ENCODE peak calls at places on chromosomes 11 and 22, in six cellular contexts. One of them, this sample, is unnamed. For H3K9me3, the result is how much of the 10 kb centered on the place peaks cover.

GRCh38 chr11:46456676-46457432 is 65.3 kb upstream of the CHRM4 start:
- DNase-seq in mucosa of descending colon: no peak
- DNase-seq in left ventricle myocardium inferior: no peak
- DNase-seq in cardiac muscle cell: no peak
- DNase-seq in transverse colon: no peak
- DNase-seq in suprapubic skin: no peak
- DNase-seq in this sample: no peak

GRCh38 chr11:83306385-83307080 is 20.4 kb upstream of the CCDC90B start:
- DNase-seq in mucosa of descending colon: no peak
- DNase-seq in left ventricle myocardium inferior: no peak
- DNase-seq in cardiac muscle cell: no peak
- DNase-seq in transverse colon: no peak
- DNase-seq in suprapubic skin: no peak
- DNase-seq in this sample: no peak

GRCh38 chr11:83819936-83820549 is 533.9 kb upstream of the CCDC90B start:
- DNase-seq in mucosa of descending colon: no peak
- DNase-seq in left ventricle myocardium inferior: no peak
- DNase-seq in cardiac muscle cell: peak
- DNase-seq in transverse colon: no peak
- DNase-seq in suprapubic skin: no peak
- DNase-seq in this sample: no peak

GRCh38 chr11:2209900-2210321 is 38.3 kb upstream of the TH start:
- DNase-seq in mucosa of descending colon: no peak
- DNase-seq in left ventricle myocardium inferior: no peak
- DNase-seq in cardiac muscle cell: no peak
- DNase-seq in transverse colon: no peak
- DNase-seq in suprapubic skin: no peak
- DNase-seq in this sample: peak

GRCh38 chr22:45880091-45880651 is 96.8 kb downstream of the WNT7B start:
- DNase-seq in mucosa of descending colon: no peak
- DNase-seq in left ventricle myocardium inferior: no peak
- DNase-seq in cardiac muscle cell: no peak
- DNase-seq in transverse colon: no peak
- DNase-seq in suprapubic skin: peak
- DNase-seq in this sample: no peak

GRCh38 chr11:62669420-62670161 is 1.9 kb upstream of the UQCC3 start:
- DNase-seq in mucosa of descending colon: peak
- DNase-seq in left ventricle myocardium inferior: no peak
- DNase-seq in cardiac muscle cell: no peak
- DNase-seq in transverse colon: peak
- DNase-seq in suprapubic skin: no peak
- DNase-seq in this sample: no peak

GRCh38 chr22:24106385-24107381 is 74.6 kb upstream of the SUSD2 start:
- DNase-seq in mucosa of descending colon: no peak
- DNase-seq in left ventricle myocardium inferior: peak
- DNase-seq in cardiac muscle cell: no peak
- DNase-seq in transverse colon: peak
- DNase-seq in suprapubic skin: no peak
- DNase-seq in this sample: no peak

GRCh38 chr11:68710445-68710844 is 26.1 kb downstream of the GAL start:
- DNase-seq in mucosa of descending colon: no peak
- DNase-seq in left ventricle myocardium inferior: no peak
- DNase-seq in cardiac muscle cell: no peak
- DNase-seq in transverse colon: no peak
- DNase-seq in suprapubic skin: no peak
- DNase-seq in this sample: no peak

GRCh38 chr11:121688860-121689614 is 236.3 kb upstream of the SORL1-AS1 start:
- DNase-seq in mucosa of descending colon: no peak
- DNase-seq in left ventricle myocardium inferior: no peak
- DNase-seq in cardiac muscle cell: no peak
- DNase-seq in transverse colon: no peak
- DNase-seq in suprapubic skin: no peak
- DNase-seq in this sample: no peak

GRCh38 chr11:19134004-19134403 is 17.0 kb downstream of the ZDHHC13 start:
- DNase-seq in mucosa of descending colon: no peak
- DNase-seq in left ventricle myocardium inferior: no peak
- DNase-seq in cardiac muscle cell: no peak
- DNase-seq in transverse colon: no peak
- DNase-seq in suprapubic skin: no peak
- DNase-seq in this sample: no peak

GRCh38 chr22:24875862-24876506 is 70.0 kb downstream of the SGSM1 start:
- DNase-seq in mucosa of descending colon: no peak
- DNase-seq in left ventricle myocardium inferior: no peak
- DNase-seq in cardiac muscle cell: peak
- DNase-seq in transverse colon: no peak
- DNase-seq in suprapubic skin: no peak
- DNase-seq in this sample: no peak

GRCh38 chr22:46125816-46126770 is 24.2 kb upstream of the PPARA start:
- DNase-seq in mucosa of descending colon: peak
- DNase-seq in left ventricle myocardium inferior: no peak
- DNase-seq in cardiac muscle cell: no peak
- DNase-seq in transverse colon: peak
- DNase-seq in suprapubic skin: no peak
- DNase-seq in this sample: no peak

GRCh38 chr11:116166788-116167465 is 605.9 kb downstream of the BUD13 start:
- DNase-seq in mucosa of descending colon: no peak
- DNase-seq in left ventricle myocardium inferior: no peak
- DNase-seq in cardiac muscle cell: no peak
- DNase-seq in transverse colon: no peak
- DNase-seq in suprapubic skin: no peak
- DNase-seq in this sample: no peak

GRCh38 chr11:125940145-125940544 is 5.7 kb upstream of the VSIG10L2 start:
- DNase-seq in mucosa of descending colon: no peak
- DNase-seq in left ventricle myocardium inferior: no peak
- DNase-seq in cardiac muscle cell: no peak
- DNase-seq in transverse colon: no peak
- DNase-seq in suprapubic skin: no peak
- DNase-seq in this sample: no peak

GRCh38 chr11:113256431-113257227 is 57.8 kb upstream of the TTC12 start:
- DNase-seq in mucosa of descending colon: no peak
- DNase-seq in left ventricle myocardium inferior: no peak
- DNase-seq in cardiac muscle cell: peak
- DNase-seq in transverse colon: no peak
- DNase-seq in suprapubic skin: no peak
- DNase-seq in this sample: no peak

GRCh38 chr11:59761985-59762384 is 6.8 kb downstream of the STX3 start:
- DNase-seq in mucosa of descending colon: no peak
- DNase-seq in left ventricle myocardium inferior: no peak
- DNase-seq in cardiac muscle cell: no peak
- DNase-seq in transverse colon: no peak
- DNase-seq in suprapubic skin: no peak
- DNase-seq in this sample: no peak

GRCh38 chr22:42376721-42377177 is 55.5 kb downstream of the NFAM1 start:
- DNase-seq in mucosa of descending colon: peak
- DNase-seq in left ventricle myocardium inferior: peak
- DNase-seq in cardiac muscle cell: peak
- DNase-seq in transverse colon: peak
- DNase-seq in suprapubic skin: peak
- DNase-seq in this sample: no peak

GRCh38 chr11:70525006-70525405 is 126.7 kb downstream of the CTTN start:
- DNase-seq in mucosa of descending colon: no peak
- DNase-seq in left ventricle myocardium inferior: peak
- DNase-seq in cardiac muscle cell: no peak
- DNase-seq in transverse colon: no peak
- DNase-seq in suprapubic skin: no peak
- DNase-seq in this sample: no peak

GRCh38 chr11:74710291-74710938 is 20.8 kb downstream of the CHRDL2 start:
- DNase-seq in mucosa of descending colon: no peak
- DNase-seq in left ventricle myocardium inferior: peak
- DNase-seq in cardiac muscle cell: peak
- DNase-seq in transverse colon: no peak
- DNase-seq in suprapubic skin: no peak
- DNase-seq in this sample: no peak

GRCh38 chr22:40345271-40345670 is 1.0 kb upstream of the ADSL start:
- DNase-seq in mucosa of descending colon: peak
- DNase-seq in left ventricle myocardium inferior: no peak
- DNase-seq in cardiac muscle cell: no peak
- DNase-seq in transverse colon: peak
- DNase-seq in suprapubic skin: no peak
- DNase-seq in this sample: peak

GRCh38 chr22:31288496-31289235 is 3.6 kb downstream of the PIK3IP1 start:
- DNase-seq in mucosa of descending colon: no peak
- DNase-seq in left ventricle myocardium inferior: no peak
- DNase-seq in cardiac muscle cell: peak
- DNase-seq in transverse colon: no peak
- DNase-seq in suprapubic skin: no peak
- DNase-seq in this sample: no peak

GRCh38 chr22:37545703-37546435 is 14.4 kb upstream of the CDC42EP1 start:
- DNase-seq in mucosa of descending colon: peak
- DNase-seq in left ventricle myocardium inferior: peak
- DNase-seq in cardiac muscle cell: peak
- DNase-seq in transverse colon: peak
- DNase-seq in suprapubic skin: peak
- DNase-seq in this sample: no peak

GRCh38 chr11:10498022-10498400 is 42.9 kb downstream of the AMPD3 start:
- DNase-seq in mucosa of descending colon: no peak
- DNase-seq in left ventricle myocardium inferior: no peak
- DNase-seq in cardiac muscle cell: no peak
- DNase-seq in transverse colon: no peak
- DNase-seq in suprapubic skin: peak
- DNase-seq in this sample: no peak

GRCh38 chr11:65437436-65438227 is 15.0 kb downstream of the NEAT1 start:
- DNase-seq in mucosa of descending colon: no peak
- DNase-seq in left ventricle myocardium inferior: no peak
- DNase-seq in cardiac muscle cell: no peak
- DNase-seq in transverse colon: peak
- DNase-seq in suprapubic skin: no peak
- DNase-seq in this sample: no peak

GRCh38 chr11:10181811-10182210 is 112.2 kb downstream of the SBF2 start:
- DNase-seq in mucosa of descending colon: no peak
- DNase-seq in left ventricle myocardium inferior: no peak
- DNase-seq in cardiac muscle cell: no peak
- DNase-seq in transverse colon: no peak
- DNase-seq in suprapubic skin: no peak
- DNase-seq in this sample: no peak

GRCh38 chr11:111531687-111532364 is 8.7 kb upstream of the LAYN start:
- DNase-seq in mucosa of descending colon: no peak
- DNase-seq in left ventricle myocardium inferior: no peak
- DNase-seq in cardiac muscle cell: no peak
- DNase-seq in transverse colon: no peak
- DNase-seq in suprapubic skin: no peak
- DNase-seq in this sample: no peak

GRCh38 chr11:76209956-76210885 is 3.9 kb upstream of the WNT11 start:
- DNase-seq in mucosa of descending colon: peak
- DNase-seq in left ventricle myocardium inferior: peak
- DNase-seq in cardiac muscle cell: peak
- DNase-seq in transverse colon: peak
- DNase-seq in suprapubic skin: no peak
- DNase-seq in this sample: no peak

GRCh38 chr11:100098560-100098959 is 588.5 kb upstream of the ARHGAP42 start:
- DNase-seq in mucosa of descending colon: no peak
- DNase-seq in left ventricle myocardium inferior: no peak
- DNase-seq in cardiac muscle cell: no peak
- DNase-seq in transverse colon: no peak
- DNase-seq in suprapubic skin: no peak
- DNase-seq in this sample: no peak
- H3K9me3 ChIP-seq in mucosa of descending colon: under half
- H3K9me3 ChIP-seq in left ventricle myocardium inferior: under half
- H3K9me3 ChIP-seq in cardiac muscle cell: under half
- H3K9me3 ChIP-seq in transverse colon: under half
- H3K9me3 ChIP-seq in suprapubic skin: under half
- H3K9me3 ChIP-seq in this sample: under half

GRCh38 chr22:34841321-34841901 is 224.5 kb upstream of the ISX start:
- DNase-seq in mucosa of descending colon: no peak
- DNase-seq in left ventricle myocardium inferior: no peak
- DNase-seq in cardiac muscle cell: peak
- DNase-seq in transverse colon: no peak
- DNase-seq in suprapubic skin: no peak
- DNase-seq in this sample: no peak

GRCh38 chr22:34847072-34847471 is 218.9 kb upstream of the ISX start:
- DNase-seq in mucosa of descending colon: no peak
- DNase-seq in left ventricle myocardium inferior: no peak
- DNase-seq in cardiac muscle cell: no peak
- DNase-seq in transverse colon: no peak
- DNase-seq in suprapubic skin: no peak
- DNase-seq in this sample: no peak

GRCh38 chr22:34845391-34845790 is 220.6 kb upstream of the ISX start:
- DNase-seq in mucosa of descending colon: no peak
- DNase-seq in left ventricle myocardium inferior: no peak
- DNase-seq in cardiac muscle cell: no peak
- DNase-seq in transverse colon: no peak
- DNase-seq in suprapubic skin: no peak
- DNase-seq in this sample: no peak

GRCh38 chr22:34841911-34842310 is 224.0 kb upstream of the ISX start:
- DNase-seq in mucosa of descending colon: no peak
- DNase-seq in left ventricle myocardium inferior: no peak
- DNase-seq in cardiac muscle cell: no peak
- DNase-seq in transverse colon: no peak
- DNase-seq in suprapubic skin: no peak
- DNase-seq in this sample: no peak

DNA sequence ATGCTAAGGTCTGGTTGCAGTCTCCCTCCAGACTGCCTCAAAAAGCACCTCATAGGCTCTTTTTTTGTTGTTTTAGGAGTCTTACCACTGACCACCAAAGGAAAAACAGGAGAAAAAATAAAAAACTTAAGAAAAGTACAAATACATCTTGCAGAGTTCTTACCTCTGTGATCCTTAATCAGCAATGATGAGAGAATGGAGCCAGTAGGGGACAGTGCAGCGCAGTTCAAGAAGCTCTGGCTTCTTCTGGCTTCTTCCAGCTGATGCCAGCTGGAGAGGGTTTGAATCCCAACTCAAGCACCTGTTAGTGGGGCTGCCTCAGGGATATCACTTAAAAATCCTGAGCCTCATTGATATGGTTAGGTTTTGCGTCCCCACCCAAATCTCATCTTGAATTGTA is 223.3 kb upstream of the ISX start:
- DNase-seq in mucosa of descending colon: no peak
- DNase-seq in left ventricle myocardium inferior: no peak
- DNase-seq in cardiac muscle cell: no peak
- DNase-seq in transverse colon: no peak
- DNase-seq in suprapubic skin: no peak
- DNase-seq in this sample: no peak
- H3K9me3 ChIP-seq in mucosa of descending colon: under half
- H3K9me3 ChIP-seq in left ventricle myocardium inferior: under half
- H3K9me3 ChIP-seq in cardiac muscle cell: under half
- H3K9me3 ChIP-seq in transverse colon: under half
- H3K9me3 ChIP-seq in suprapubic skin: under half
- H3K9me3 ChIP-seq in this sample: under half

DNA sequence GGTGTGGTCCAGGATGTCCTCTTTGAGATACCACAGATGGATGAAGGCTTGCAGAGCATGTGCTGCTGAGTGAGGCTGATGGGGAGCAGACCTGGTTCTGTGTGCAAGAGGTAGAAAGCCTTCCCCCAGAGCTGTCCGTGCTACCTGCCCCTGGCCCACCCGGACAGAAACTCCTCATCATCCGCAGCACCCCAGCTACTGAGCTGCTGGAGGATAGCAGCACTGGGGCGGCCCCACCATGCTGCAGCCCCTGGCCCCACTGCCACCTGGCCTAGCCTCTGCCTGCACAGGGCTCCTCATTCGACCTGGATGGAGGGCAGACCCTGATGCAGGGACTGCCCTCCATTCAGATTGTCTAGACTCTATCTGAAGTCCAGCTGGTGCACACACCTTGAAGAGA is 50.5 kb downstream of the NCAPD3 start:
- DNase-seq in mucosa of descending colon: no peak
- DNase-seq in left ventricle myocardium inferior: no peak
- DNase-seq in cardiac muscle cell: no peak
- DNase-seq in transverse colon: no peak
- DNase-seq in suprapubic skin: no peak
- DNase-seq in this sample: no peak
- H3K9me3 ChIP-seq in mucosa of descending colon: under half
- H3K9me3 ChIP-seq in left ventricle myocardium inferior: under half
- H3K9me3 ChIP-seq in cardiac muscle cell: under half
- H3K9me3 ChIP-seq in transverse colon: under half
- H3K9me3 ChIP-seq in suprapubic skin: under half
- H3K9me3 ChIP-seq in this sample: under half

GRCh38 chr22:48331266-48331665 is 1496.4 kb downstream of the BRD1 start:
- DNase-seq in mucosa of descending colon: no peak
- DNase-seq in left ventricle myocardium inferior: no peak
- DNase-seq in cardiac muscle cell: no peak
- DNase-seq in transverse colon: no peak
- DNase-seq in suprapubic skin: no peak
- DNase-seq in this sample: no peak
- H3K9me3 ChIP-seq in mucosa of descending colon: under half
- H3K9me3 ChIP-seq in left ventricle myocardium inferior: under half
- H3K9me3 ChIP-seq in cardiac muscle cell: under half
- H3K9me3 ChIP-seq in transverse colon: under half
- H3K9me3 ChIP-seq in suprapubic skin: under half
- H3K9me3 ChIP-seq in this sample: under half

This sample was measured in T-helper 17 cell.